ENCODE peak calls at places on chromosomes 12 and 14, in five cellular contexts. L, K, F, W and T are unnamed samples. For H3K9me3, the result is how much of the 10 kb centered on the place peaks cover.

GRCh38 chr12:15196678-15197267 is 24.4 kb downstream of the RERG start:
- DNase-seq in F (no peak), L (no peak), W (no peak), K (no peak), T (no peak)

GRCh38 chr12:66804555-66804954 is 125.7 kb upstream of the GRIP1 start:
- DNase-seq in L (no peak), F (no peak), K (no peak), W (no peak), T (no peak)

GRCh38 chr12:84874125-84874824 is 38.3 kb downstream of the SLC6A15 start:
- DNase-seq in W (no peak), K (no peak), F (no peak), L (peak), T (no peak)

GRCh38 chr12:109999649-109999971 is 380 bp downstream of the ANKRD13A start:
- DNase-seq in L (no peak), W (no peak), K (no peak), F (peak), T (no peak)

GRCh38 chr12:10584415-10584814 is 29.0 kb downstream of the MAGOHB start:
- DNase-seq in K (no peak), W (no peak), L (no peak), F (no peak), T (no peak)

GRCh38 chr12:31117203-31118011 is 43.7 kb downstream of the DDX11 start:
- DNase-seq in L (peak), W (no peak), K (peak), F (no peak), T (no peak)

GRCh38 chr12:51905507-51906438 is 1.5 kb upstream of the ACVRL1 start:
- DNase-seq in L (no peak), W (no peak), F (no peak), K (no peak), T (no peak)

GRCh38 chr14:104877066-104877805 is 12.2 kb downstream of the CEP170B start:
- DNase-seq in W (no peak), K (no peak), F (no peak), L (no peak), T (no peak)

GRCh38 chr14:101840649-101841365 is 79.3 kb downstream of the PPP2R5C start:
- DNase-seq in F (no peak), L (peak), W (no peak), K (no peak), T (no peak)

GRCh38 chr14:79375336-79375735 is 836.0 kb downstream of the DIO2 start:
- DNase-seq in W (no peak), L (no peak), K (no peak), F (no peak), T (no peak)
- H3K9me3 ChIP-seq in W (under half), L (under half), K (under half), F (under half), T (under half)

GRCh38 chr12:132923356-132923909 is 32.7 kb downstream of the ZNF605 start:
- DNase-seq in W (no peak), L (no peak), F (no peak), K (no peak), T (no peak)
- H3K9me3 ChIP-seq in W (half or more), L (half or more), F (half or more), K (half or more), T (half or more)

GRCh38 chr12:47610847-47611246 is 95.0 kb downstream of the RPAP3 start:
- DNase-seq in K (no peak), L (no peak), W (no peak), F (no peak), T (no peak)
- H3K9me3 ChIP-seq in K (under half), L (under half), W (half or more), F (under half), T (under half)

GRCh38 chr12:34605510-34605887 is 583.2 kb downstream of the ALG10 start:
- DNase-seq in L (no peak), K (no peak), W (no peak), F (no peak), T (no peak)

GRCh38 chr12:34604631-34605509 is 582.6 kb downstream of the ALG10 start:
- DNase-seq in K (no peak), L (no peak), W (no peak), F (peak), T (no peak)

GRCh38 chr12:34607520-34608195 is 585.4 kb downstream of the ALG10 start:
- DNase-seq in K (no peak), L (no peak), W (no peak), F (peak), T (no peak)

GRCh38 chr12:34606749-34607519 is 584.6 kb downstream of the ALG10 start:
- DNase-seq in K (no peak), W (no peak), L (no peak), F (no peak), T (no peak)

DNA sequence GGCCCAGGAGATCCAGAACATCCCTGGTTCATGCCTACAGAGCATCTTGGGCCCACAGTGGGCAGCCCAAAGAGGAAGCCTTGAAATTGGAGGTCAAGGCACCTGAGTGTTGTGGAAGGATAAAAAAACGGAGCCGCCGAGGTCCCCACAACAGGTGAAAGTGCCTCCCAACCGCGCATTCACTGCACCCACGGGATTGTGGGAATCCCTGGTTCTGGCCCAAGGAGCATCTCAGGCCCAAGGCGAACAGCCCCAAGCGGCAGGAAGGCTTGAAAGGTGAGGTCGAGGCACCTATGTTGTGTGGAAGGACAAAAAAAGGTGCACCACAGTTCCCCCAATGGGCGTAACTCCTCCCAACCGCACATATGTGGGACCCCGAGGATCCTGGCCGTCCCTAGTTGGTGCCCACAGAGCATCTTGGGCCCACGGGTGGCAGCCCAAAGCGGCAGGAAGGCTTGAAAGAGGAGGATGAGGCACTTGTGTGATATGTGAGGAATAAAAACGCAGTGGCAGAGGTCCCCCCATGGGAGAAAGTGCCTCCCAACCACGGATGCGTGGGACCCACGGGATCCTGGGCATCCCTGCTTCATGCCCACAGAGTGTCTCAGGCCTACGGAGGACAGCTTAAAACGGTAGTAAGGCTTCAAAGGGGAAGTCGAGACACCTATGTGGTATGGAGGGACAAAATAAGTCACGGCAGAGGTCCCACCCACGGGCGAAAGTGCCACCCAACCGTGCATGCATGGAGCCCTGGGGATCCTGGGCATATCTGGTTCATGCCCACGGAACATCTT is 583.9 kb downstream of the ALG10 start:
- DNase-seq in W (no peak), K (no peak), L (no peak), F (no peak), T (no peak)
- H3K9me3 ChIP-seq in W (half or more), K (half or more), L (under half), F (under half), T (under half)

GRCh38 chr12:130218682-130219081 is 56.4 kb downstream of the FZD10 start:
- DNase-seq in L (no peak), F (no peak), K (no peak), W (no peak), T (no peak)
- H3K9me3 ChIP-seq in L (under half), F (under half), K (under half), W (under half), T (under half)

GRCh38 chr14:86087377-86087776 is 557.4 kb downstream of the FLRT2 start:
- DNase-seq in F (no peak), K (no peak), L (no peak), W (no peak), T (no peak)

GRCh38 chr14:86086962-86087361 is 557.0 kb downstream of the FLRT2 start:
- DNase-seq in F (no peak), K (no peak), L (no peak), W (no peak), T (no peak)

GRCh38 chr14:86091811-86092210 is 561.9 kb downstream of the FLRT2 start:
- DNase-seq in W (no peak), F (no peak), L (no peak), K (no peak), T (no peak)

DNA sequence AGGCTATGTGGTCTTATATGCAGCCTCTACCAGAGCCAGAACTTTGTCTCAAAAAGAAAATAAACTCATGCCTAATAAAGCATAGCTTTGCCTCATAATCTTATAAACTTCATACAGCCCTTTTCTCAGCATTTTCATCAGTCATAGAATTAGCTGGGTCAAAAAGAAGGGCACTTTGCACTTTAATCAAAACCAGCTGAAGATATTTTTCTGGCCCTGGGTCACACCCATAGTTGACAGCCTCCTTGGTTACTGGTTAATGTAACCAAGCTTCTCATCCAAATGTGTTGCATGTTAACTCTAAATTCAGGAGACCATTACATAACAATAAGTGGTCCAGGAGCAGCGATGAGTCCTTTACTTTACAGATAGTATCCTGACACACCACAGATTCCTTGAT is 558.2 kb downstream of the FLRT2 start:
- DNase-seq in L (no peak), F (no peak), W (no peak), K (no peak), T (no peak)
- H3K9me3 ChIP-seq in L (under half), F (under half), W (under half), K (under half), T (under half)

GRCh38 chr12:83759906-83760305 is 1073.2 kb downstream of the TMTC2 start:
- DNase-seq in K (no peak), L (no peak), F (no peak), W (no peak), T (no peak)
- H3K9me3 ChIP-seq in K (under half), L (under half), F (under half), W (under half), T (under half)

GRCh38 chr14:87522575-87522974 is 470.4 kb downstream of the GALC start:
- DNase-seq in F (no peak), W (peak), L (peak), K (no peak), T (no peak)
- H3K9me3 ChIP-seq in F (under half), W (under half), L (under half), K (under half), T (under half)

GRCh38 chr12:131041216-131041967 is 87.7 kb downstream of the ADGRD1 start:
- DNase-seq in L (no peak), K (no peak), W (no peak), F (peak), T (no peak)

GRCh38 chr12:131043401-131043871 is 89.7 kb downstream of the ADGRD1 start:
- DNase-seq in W (no peak), L (no peak), F (peak), K (no peak), T (no peak)

GRCh38 chr12:131040491-131040890 is 86.8 kb downstream of the ADGRD1 start:
- DNase-seq in K (no peak), W (no peak), F (peak), L (no peak), T (no peak)

GRCh38 chr12:131042848-131043245 is 89.1 kb downstream of the ADGRD1 start:
- DNase-seq in F (peak), L (no peak), W (no peak), K (no peak), T (no peak)

GRCh38 chr12:131041968-131042847 is 88.5 kb downstream of the ADGRD1 start:
- DNase-seq in L (no peak), K (no peak), W (no peak), F (peak), T (no peak)
- H3K9me3 ChIP-seq in L (under half), K (under half), W (under half), F (under half), T (under half)

DNA sequence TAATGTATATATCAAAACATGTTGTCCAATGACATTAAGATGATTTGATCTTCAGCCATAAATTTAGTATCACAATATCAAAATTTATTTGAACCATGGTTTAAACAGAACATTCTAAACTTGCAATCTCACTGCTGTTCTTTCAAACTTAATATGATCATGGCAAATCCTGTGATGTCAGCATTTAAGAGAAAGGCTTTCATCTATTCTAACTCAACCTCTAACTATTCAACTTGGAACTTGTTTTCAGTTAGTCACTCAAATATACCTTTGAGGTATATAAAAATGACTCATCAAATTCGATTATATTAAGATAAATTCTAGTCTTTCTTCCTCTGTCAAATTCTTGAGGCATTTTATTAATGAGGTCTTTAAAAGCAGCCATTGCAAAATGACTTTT is 747.0 kb upstream of the FLRT2 start:
- DNase-seq in K (no peak), W (no peak), F (no peak), L (no peak), T (no peak)
- H3K9me3 ChIP-seq in K (under half), W (under half), F (under half), L (under half), T (under half)